ENCODE peak calls at places on chromosome 7, in five cellular contexts. B, N, W, F and L are unnamed samples.

GRCh38 chr7:24119852-24120251 is 164.1 kb upstream of the NPY start:
- DNase-seq in B (no peak), W (no peak), N (no peak), F (no peak), L (no peak)

GRCh38 chr7:5139998-5140397 is 50.0 kb upstream of the WIPI2 start:
- DNase-seq in F (peak), N (no peak), W (peak), B (peak), L (no peak)

GRCh38 chr7:50528266-50529092 is 36.7 kb downstream of the DDC start:
- DNase-seq in B (no peak), W (peak), N (no peak), F (no peak), L (no peak)

GRCh38 chr7:30750574-30751256 is 1.2 kb upstream of the INMT start:
- DNase-seq in F (no peak), B (no peak), N (no peak), W (no peak), L (no peak)

GRCh38 chr7:123209786-123210185 is 10.0 kb upstream of the SLC13A1 start:
- DNase-seq in N (no peak), W (peak), F (no peak), B (no peak), L (no peak)

GRCh38 chr7:19392246-19392645 is 247.0 kb upstream of the FERD3L start:
- DNase-seq in F (no peak), B (no peak), N (no peak), W (no peak), L (no peak)

GRCh38 chr7:40220421-40220911 is 85.7 kb downstream of the SUGCT start:
- DNase-seq in F (no peak), B (no peak), N (no peak), W (no peak), L (no peak)

GRCh38 chr7:23204241-23204640 is 22.4 kb downstream of the NUP42 start:
- DNase-seq in N (no peak), W (no peak), F (no peak), B (no peak), L (no peak)

GRCh38 chr7:73903321-73904218 is 42.6 kb downstream of the TMEM270 start:
- DNase-seq in B (peak), F (no peak), W (no peak), N (no peak), L (no peak)

GRCh38 chr7:106450716-106451115 is 165.9 kb upstream of the NAMPT start:
- DNase-seq in F (no peak), B (no peak), N (no peak), W (no peak), L (no peak)

GRCh38 chr7:20030915-20031362 is 186.2 kb downstream of the MACC1 start:
- DNase-seq in F (peak), W (no peak), B (no peak), N (no peak), L (no peak)

GRCh38 chr7:150737265-150738055 is at the start of gene GIMAP5:
- DNase-seq in B (no peak), N (no peak), W (no peak), F (no peak), L (no peak)

GRCh38 chr7:50595538-50596102 is 30.4 kb upstream of the DDC start:
- DNase-seq in F (no peak), N (no peak), B (peak), W (peak), L (no peak)

GRCh38 chr7:39656415-39656814 is 33.0 kb downstream of the RALA start:
- DNase-seq in N (no peak), F (no peak), B (no peak), W (no peak), L (no peak)

GRCh38 chr7:143988986-143989745 is 11.0 kb upstream of the OR6B1 start:
- DNase-seq in W (no peak), F (no peak), N (no peak), B (no peak), L (no peak)

GRCh38 chr7:23024454-23024853 is 10.5 kb upstream of the HYCC1 start:
- DNase-seq in B (no peak), N (no peak), W (no peak), F (no peak), L (no peak)

GRCh38 chr7:151430391-151431205 is 9.3 kb downstream of the CRYGN start:
- DNase-seq in F (no peak), N (no peak), W (no peak), B (no peak), L (no peak)

GRCh38 chr7:45140827-45141226 is 16.8 kb upstream of the RAMP3 start:
- DNase-seq in N (no peak), F (peak), W (no peak), B (no peak), L (no peak)

GRCh38 chr7:118855290-118855689 is 630.8 kb downstream of the ANKRD7 start:
- DNase-seq in W (no peak), N (no peak), F (no peak), B (peak), L (no peak)

GRCh38 chr7:84924341-84924740 is 262.5 kb downstream of the SEMA3D start:
- DNase-seq in B (no peak), F (no peak), N (no peak), W (no peak), L (no peak)

GRCh38 chr7:6402741-6403140 is 45.0 kb downstream of the DAGLB start:
- DNase-seq in N (no peak), F (no peak), W (no peak), B (no peak), L (no peak)

GRCh38 chr7:34762769-34763168 is 104.8 kb downstream of the NPSR1 start:
- DNase-seq in N (no peak), W (no peak), B (no peak), F (no peak), L (no peak)

GRCh38 chr7:36937754-36938551 is 213.7 kb upstream of the AOAH start:
- DNase-seq in W (no peak), N (no peak), B (no peak), F (no peak), L (no peak)

GRCh38 chr7:140659727-140660396 is 12.9 kb upstream of the ADCK2 start:
- DNase-seq in N (no peak), B (no peak), F (no peak), W (no peak), L (no peak)

GRCh38 chr7:124603066-124603465 is 162.5 kb downstream of the GPR37 start:
- DNase-seq in W (no peak), B (no peak), F (no peak), N (no peak), L (no peak)

GRCh38 chr7:109092268-109092667 is 522.6 kb downstream of the DNAJB9 start:
- DNase-seq in F (no peak), W (no peak), B (peak), N (no peak), L (no peak)

GRCh38 chr7:39758234-39758970 is 135.0 kb downstream of the RALA start:
- DNase-seq in B (no peak), N (no peak), W (no peak), F (no peak), L (no peak)

GRCh38 chr7:155341463-155341983 is 43.8 kb downstream of the INSIG1 start:
- DNase-seq in F (no peak), W (no peak), B (no peak), N (no peak), L (no peak)

GRCh38 chr7:48171190-48171589 is at the start of gene ABCA13:
- DNase-seq in N (no peak), W (no peak), F (no peak), B (no peak), L (no peak)

GRCh38 chr7:82631998-82632397 is 188.4 kb upstream of the CACNA2D1 start:
- DNase-seq in N (no peak), W (no peak), F (no peak), B (no peak), L (no peak)

DNA sequence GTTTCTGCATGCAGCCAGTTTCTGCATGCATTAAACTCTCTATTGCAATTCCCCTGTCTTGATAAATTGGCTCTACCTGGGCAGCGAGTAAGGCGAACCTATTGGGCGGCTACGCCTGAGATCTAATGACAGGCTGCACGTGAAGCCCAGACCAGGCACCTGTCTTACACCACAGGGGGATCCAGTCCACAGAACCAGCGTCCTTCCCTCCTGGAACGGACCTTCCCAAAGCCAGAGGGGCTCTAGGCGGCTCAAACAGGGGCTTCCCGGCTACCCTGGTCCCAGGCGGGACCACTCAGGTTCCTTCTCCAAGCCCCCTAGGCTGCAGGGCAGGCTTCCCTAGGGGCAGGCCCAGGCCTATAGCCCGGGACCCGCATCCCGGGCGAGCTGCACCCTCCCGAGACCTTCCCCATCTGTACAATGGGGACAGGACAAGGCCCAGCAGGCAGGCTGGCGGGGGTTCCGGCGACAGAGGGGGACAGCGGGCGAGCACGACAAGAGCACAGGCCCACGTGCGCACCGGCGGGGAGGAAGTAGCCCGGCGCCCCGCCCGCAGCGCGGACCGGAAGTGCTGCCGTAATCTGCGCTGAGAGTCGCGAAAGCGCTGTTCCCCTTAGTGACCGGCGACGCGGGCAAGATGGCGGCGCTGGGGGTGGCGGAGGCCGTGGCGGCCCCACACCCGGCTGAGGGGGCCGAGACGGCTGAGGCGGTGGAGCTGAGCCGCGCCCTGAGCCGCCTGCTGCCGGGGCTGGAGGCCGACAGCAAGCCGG is at the start of gene DNAAF5:
- DNase-seq in W (peak), N (peak), B (peak), F (peak), L (no peak)
- TF ChIP-seq TAF1 in W (peak), N (peak), B (peak), F (peak), L (peak)

GRCh38 chr7:148330124-148330818 is 260.3 kb upstream of the C7orf33 start:
- DNase-seq in F (no peak), W (no peak), N (no peak), B (no peak), L (no peak)
- TF ChIP-seq TAF1 in F (no peak), W (no peak), N (no peak), B (no peak), L (no peak)

GRCh38 chr7:142133740-142134148 is 22.2 kb downstream of the MGAM2 start:
- DNase-seq in F (no peak), W (no peak), B (no peak), N (no peak), L (no peak)

GRCh38 chr7:142139597-142140501 is 28.3 kb downstream of the MGAM2 start:
- DNase-seq in F (no peak), N (no peak), W (no peak), B (no peak), L (no peak)

GRCh38 chr7:142131439-142131838 is 19.9 kb downstream of the MGAM2 start:
- DNase-seq in F (no peak), N (no peak), W (no peak), B (no peak), L (no peak)

GRCh38 chr7:142130282-142130681 is 18.8 kb downstream of the MGAM2 start:
- DNase-seq in B (no peak), W (no peak), F (no peak), N (no peak), L (no peak)

GRCh38 chr7:142134944-142135343 is 23.4 kb downstream of the MGAM2 start:
- DNase-seq in W (peak), N (no peak), B (no peak), F (no peak), L (no peak)
- TF ChIP-seq TAF1 in W (no peak), N (no peak), B (no peak), F (no peak), L (no peak)

DNA sequence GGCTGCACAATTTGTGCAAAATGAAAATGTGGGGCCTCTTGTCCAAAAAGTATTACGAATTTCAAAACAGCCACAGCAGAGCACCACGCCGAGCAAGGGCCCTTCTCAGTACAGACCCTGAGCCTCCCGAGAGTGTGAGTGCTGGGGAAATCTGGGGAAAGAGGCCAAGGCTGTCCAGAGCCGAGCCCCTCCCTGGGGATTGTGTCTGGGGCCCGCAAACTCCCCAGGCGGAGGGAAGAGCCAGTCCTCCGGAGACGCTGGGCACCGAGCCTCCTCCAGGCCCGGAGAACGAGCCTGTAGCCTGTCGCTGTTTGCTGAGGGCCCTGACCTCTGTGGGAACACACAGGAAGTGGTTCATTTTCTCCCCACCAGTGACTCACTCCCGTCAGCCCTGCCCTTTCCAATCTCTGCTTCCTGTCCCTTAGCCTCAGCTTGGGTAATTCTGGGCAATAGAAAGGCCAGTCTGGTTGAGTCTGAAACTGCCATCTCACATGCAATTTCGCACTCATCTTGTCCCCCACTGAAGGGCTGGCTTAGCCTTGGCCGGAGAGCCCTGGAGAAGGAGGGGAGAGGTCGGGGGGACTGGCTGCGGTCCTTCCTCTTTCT is 19.5 kb upstream of the GNA12 start:
- DNase-seq in B (peak), F (peak), W (peak), N (peak), L (no peak)
- TF ChIP-seq TAF1 in B (peak), F (peak), W (peak), N (peak), L (no peak)

GRCh38 chr7:27160546-27161213 is 4.2 kb upstream of the HOXA7 start:
- DNase-seq in W (peak), F (peak), N (peak), B (peak), L (peak)

GRCh38 chr7:27161214-27161720 is 4.1 kb downstream of the HOXA9 start:
- DNase-seq in F (no peak), N (no peak), B (no peak), W (no peak), L (no peak)

GRCh38 chr7:27162548-27162848 is 2.8 kb downstream of the HOXA9 start:
- DNase-seq in N (no peak), B (no peak), F (no peak), W (no peak), L (no peak)

GRCh38 chr7:27162930-27163775 is 2.2 kb downstream of the HOXA9 start:
- DNase-seq in B (no peak), W (no peak), F (no peak), N (no peak), L (no peak)

DNA sequence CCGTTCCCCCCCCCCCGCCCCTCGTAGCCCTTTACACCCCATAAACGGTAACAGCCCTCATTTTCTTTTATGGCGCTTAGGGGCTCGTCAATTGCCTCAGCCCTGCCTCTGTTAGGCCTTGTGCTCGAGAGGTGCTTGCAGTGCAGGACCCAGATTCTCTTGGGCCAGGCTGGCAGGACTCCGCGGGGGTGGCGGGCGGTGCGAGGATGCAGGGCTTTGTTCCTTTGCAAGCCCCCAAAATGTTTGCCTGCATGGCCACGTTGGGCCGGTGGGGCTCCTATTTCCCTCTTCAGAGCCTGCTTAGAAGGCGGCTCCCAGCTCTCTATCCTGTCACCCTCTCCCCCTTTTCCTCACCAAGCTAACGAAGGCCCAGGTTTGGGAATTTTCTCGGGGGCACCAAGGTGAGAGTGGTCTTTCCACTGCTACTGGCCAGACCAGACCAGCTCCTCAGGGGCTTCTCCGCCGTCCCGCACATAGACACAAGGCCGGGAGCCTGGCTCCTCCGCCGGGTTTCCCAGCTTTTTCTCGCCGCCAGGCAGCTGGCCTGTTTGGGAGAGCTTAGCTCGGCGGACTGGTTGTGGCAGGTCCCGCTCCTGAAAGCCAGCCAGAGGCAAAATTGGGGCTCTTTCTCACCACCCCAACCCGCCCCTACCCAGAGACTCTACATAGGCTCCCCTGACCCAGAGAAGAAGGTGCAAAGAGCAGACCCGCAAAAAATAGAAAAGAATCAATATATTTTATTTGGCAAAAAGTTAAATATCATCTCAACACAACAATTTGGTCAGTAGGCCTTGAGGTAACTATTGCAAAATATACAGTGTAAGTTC is 3.4 kb downstream of the HOXA9 start:
- DNase-seq in N (no peak), W (no peak), F (no peak), B (no peak), L (peak)
- TF ChIP-seq TAF1 in N (no peak), W (no peak), F (no peak), B (no peak), L (no peak)